ENCODE peak calls at places on chromosomes 13 and 19, in eight cellular contexts. R is upper lobe of right lung, H is transverse colon, N is uterus, C is OCI-LY7, P is H9, V is A549, S is lower lobe of right lung. J is an unnamed sample.

GRCh38 chr19:6433165-6433564 is 398 bp downstream of the SLC25A41 start:
- DNase-seq in V (no peak), C (no peak), R (no peak), N (no peak), H (no peak), S (no peak), P (no peak), J (no peak)

GRCh38 chr13:21033224-21033855 is 28.0 kb downstream of the LATS2 start:
- DNase-seq in V (no peak), N (no peak), C (no peak), S (no peak), H (peak; percentile 35), P (no peak), R (no peak), J (no peak)

GRCh38 chr19:4909897-4910593 is 744 bp downstream of the UHRF1 start:
- DNase-seq in H (peak; percentile 92), P (peak; percentile 90), V (peak; percentile 85), C (peak; percentile 96), S (peak; percentile 95), N (peak; percentile 86), R (peak; percentile 96), J (peak; percentile 42)

GRCh38 chr13:80945328-80945727 is 604.4 kb upstream of the SPRY2 start:
- DNase-seq in S (no peak), N (no peak), C (no peak), H (no peak), V (no peak), P (peak; percentile 69), R (no peak), J (no peak)

GRCh38 chr13:90049989-90050671 is 1297.4 kb upstream of the MIR17HG start:
- DNase-seq in S (no peak), N (no peak), C (no peak), P (no peak), R (no peak), V (no peak), H (no peak), J (no peak)

GRCh38 chr13:74290324-74290773 is 156.1 kb upstream of the KLF12 start:
- DNase-seq in C (peak; percentile 88), P (peak; percentile 79), V (no peak), S (no peak), N (peak; percentile 16), H (peak; percentile 9), R (no peak), J (peak; percentile 48)

GRCh38 chr19:13146763-13147563 is 3.2 kb downstream of the STX10 start:
- DNase-seq in S (peak; percentile 77), C (no peak), N (no peak), V (no peak), H (peak; percentile 49), P (no peak), R (no peak), J (no peak)

GRCh38 chr13:26538363-26539317 is 18.8 kb upstream of the WASF3 start:
- DNase-seq in V (no peak), H (no peak), P (no peak), R (no peak), C (no peak), S (no peak), N (no peak), J (no peak)

GRCh38 chr19:55370305-55370988 is at the start of gene IL11:
- DNase-seq in H (no peak), C (no peak), N (no peak), P (no peak), V (peak; percentile 65), S (no peak), R (no peak), J (no peak)

GRCh38 chr13:41188584-41188983 is 5.8 kb downstream of the KBTBD7 start:
- DNase-seq in S (no peak), H (no peak), C (no peak), R (no peak), N (no peak), V (no peak), P (no peak), J (peak; percentile 49)

GRCh38 chr19:14149509-14149994 is 13.2 kb upstream of the ASF1B start:
- DNase-seq in V (no peak), H (peak; percentile 70), S (peak; percentile 76), N (peak; percentile 83), R (no peak), P (no peak), C (no peak), J (no peak)

GRCh38 chr13:94344126-94344863 is 135.2 kb downstream of the DCT start:
- DNase-seq in R (no peak), V (no peak), H (no peak), P (no peak), S (no peak), C (no peak), N (no peak), J (no peak)

GRCh38 chr13:103067751-103068563 is 1.7 kb upstream of the SLC10A2 start:
- DNase-seq in P (peak; percentile 87), S (no peak), N (no peak), C (no peak), V (no peak), H (peak; percentile 78), R (no peak), J (no peak)

GRCh38 chr13:97986841-97987240 is 33.4 kb downstream of the IPO5 start:
- DNase-seq in H (no peak), R (no peak), N (no peak), S (no peak), C (peak; percentile 9), P (no peak), V (no peak), J (no peak)

GRCh38 chr19:16886305-16886880 is 2.4 kb upstream of the F2RL3 start:
- DNase-seq in R (peak; percentile 87), N (peak; percentile 40), C (no peak), H (peak; percentile 39), S (peak; percentile 84), P (no peak), V (no peak), J (no peak)
- H3K27ac ChIP-seq in R (peak overlapping the region; percentile 86), N (no peak overlapping the region), C (no peak overlapping the region), H (peak overlapping the region; percentile 49), S (peak overlapping the region; percentile 84), P (no peak overlapping the region), V (peak overlapping the region; percentile 17), J (no peak overlapping the region)

GRCh38 chr19:18099623-18099995 is 2.0 kb downstream of the MAST3 start:
- DNase-seq in R (no peak), C (no peak), S (no peak), N (no peak), H (no peak), V (no peak), P (no peak), J (no peak)

GRCh38 chr19:18097993-18098890 is 664 bp downstream of the MAST3 start:
- DNase-seq in N (no peak), R (no peak), V (no peak), C (peak; percentile 41), S (no peak), P (no peak), H (no peak), J (no peak)

GRCh38 chr19:18098891-18099622 is 1.5 kb downstream of the MAST3 start:
- DNase-seq in P (no peak), V (no peak), H (peak; percentile 60), C (peak; percentile 94), S (peak; percentile 53), R (peak; percentile 71), N (no peak), J (no peak)

GRCh38 chr19:18096258-18096657 is 1.3 kb upstream of the MAST3 start:
- DNase-seq in V (no peak), S (no peak), P (no peak), C (no peak), R (no peak), N (no peak), H (no peak), J (no peak)

GRCh38 chr19:18097217-18097992 is at the start of gene MAST3:
- DNase-seq in H (peak; percentile 93), P (peak; percentile 92), N (peak; percentile 59), R (peak; percentile 95), C (peak; percentile 96), S (peak; percentile 93), V (peak; percentile 71), J (no peak)
- TF ChIP-seq CTCF in H (no peak), P (no peak), N (no peak), R (no peak), C (no peak), S (no peak), V (no peak), J (no peak)

DNA sequence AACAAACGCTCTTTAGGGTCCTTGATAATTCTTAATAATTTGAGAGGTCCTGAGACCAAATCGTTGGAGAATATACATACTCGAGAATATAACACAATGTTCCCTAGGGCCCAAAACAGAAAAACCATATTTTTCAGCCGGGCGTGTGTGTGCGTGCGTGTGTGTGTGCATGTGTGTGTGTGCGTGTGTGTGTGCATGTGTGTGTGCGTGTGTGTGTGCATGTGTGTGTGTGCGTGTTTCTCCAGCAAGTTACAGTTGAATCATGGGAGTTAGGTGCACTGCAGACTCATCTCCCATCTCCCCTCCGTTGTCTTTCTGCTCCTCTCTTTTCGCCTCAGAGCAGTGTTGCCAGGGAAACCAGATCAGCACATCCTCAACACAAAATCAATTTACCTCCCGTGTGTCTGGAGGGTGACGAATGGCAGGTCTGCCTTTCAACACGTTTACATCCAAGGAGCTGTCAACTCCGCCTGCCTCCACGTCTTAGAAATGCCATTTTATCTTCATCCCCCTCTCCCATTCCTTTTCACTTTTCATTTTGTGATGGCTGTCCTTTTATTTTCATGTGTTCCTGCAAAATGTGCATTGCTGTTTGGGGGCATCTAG is 8.3 kb upstream of the PNMA8B start:
- DNase-seq in V (no peak), C (no peak), N (no peak), S (no peak), H (no peak), R (no peak), P (no peak), J (no peak)
- H3K9me3 ChIP-seq in V (peaks cover 5% of the 10 kb centered on the region), C (no peaks in the 10 kb centered on the region), N (no peaks in the 10 kb centered on the region), S (no peaks in the 10 kb centered on the region), H (no peaks in the 10 kb centered on the region), R (no peaks in the 10 kb centered on the region), P (no peaks in the 10 kb centered on the region), J (peaks cover 5% of the 10 kb centered on the region)

GRCh38 chr13:104868806-104869205 is 1666.7 kb downstream of the EFNB2 start:
- DNase-seq in S (no peak), C (no peak), H (no peak), V (no peak), P (no peak), R (no peak), N (no peak), J (no peak)

GRCh38 chr13:104872153-104872552 is 1663.3 kb downstream of the EFNB2 start:
- DNase-seq in S (no peak), H (no peak), V (no peak), P (no peak), C (no peak), N (no peak), R (no peak), J (no peak)

GRCh38 chr13:104875008-104875762 is 1660.3 kb downstream of the EFNB2 start:
- DNase-seq in S (no peak), R (no peak), C (no peak), H (no peak), P (no peak), V (no peak), N (no peak), J (no peak)

GRCh38 chr13:104871456-104871855 is 1664.0 kb downstream of the EFNB2 start:
- DNase-seq in P (no peak), C (no peak), S (no peak), V (no peak), H (no peak), R (no peak), N (no peak), J (no peak)

GRCh38 chr13:104869501-104869900 is 1666.0 kb downstream of the EFNB2 start:
- DNase-seq in V (no peak), N (no peak), P (no peak), H (no peak), S (no peak), R (no peak), C (no peak), J (no peak)
- H3K27ac ChIP-seq in V (no peak overlapping the region), N (no peak overlapping the region), P (no peak overlapping the region), H (no peak overlapping the region), S (no peak overlapping the region), R (no peak overlapping the region), C (no peak overlapping the region), J (no peak overlapping the region)

J was measured in AG04450.